ENCODE peak calls at places on chromosomes 13 and 19, in nine cellular contexts. One of them, this sample, is unnamed.

GRCh38 chr19:8196271-8196908 is 12.8 kb upstream of the CERS4 start:
- DNase-seq in CD4-positive, alpha-beta T cell: no peak
- DNase-seq in upper lobe of right lung: no peak
- DNase-seq in stimulated activated CD4-positive, alpha-beta T cell treated with anti-CD3 and anti-CD28 coated beads, Interleukin-12 subunit alpha, Interleukin-12 subunit beta, amount 100 ng/mL, for 4 hours: no peak
- DNase-seq in esophagus squamous epithelium: no peak
- DNase-seq in EL: no peak
- DNase-seq in NCI-H2081: no peak
- DNase-seq in brain microvascular endothelial cell: no peak
- DNase-seq in GM23248: no peak
- DNase-seq in this sample: no peak

GRCh38 chr13:74705438-74705837 is 571.2 kb upstream of the KLF12 start:
- DNase-seq in CD4-positive, alpha-beta T cell: no peak
- DNase-seq in upper lobe of right lung: no peak
- DNase-seq in stimulated activated CD4-positive, alpha-beta T cell treated with anti-CD3 and anti-CD28 coated beads, Interleukin-12 subunit alpha, Interleukin-12 subunit beta, amount 100 ng/mL, for 4 hours: no peak
- DNase-seq in esophagus squamous epithelium: no peak
- DNase-seq in EL: no peak
- DNase-seq in NCI-H2081: no peak
- DNase-seq in brain microvascular endothelial cell: no peak
- DNase-seq in GM23248: no peak
- DNase-seq in this sample: no peak

GRCh38 chr19:45952691-45953505 is 20.8 kb downstream of the NOVA2 start:
- DNase-seq in CD4-positive, alpha-beta T cell: peak
- DNase-seq in upper lobe of right lung: no peak
- DNase-seq in stimulated activated CD4-positive, alpha-beta T cell treated with anti-CD3 and anti-CD28 coated beads, Interleukin-12 subunit alpha, Interleukin-12 subunit beta, amount 100 ng/mL, for 4 hours: peak
- DNase-seq in esophagus squamous epithelium: no peak
- DNase-seq in EL: peak
- DNase-seq in NCI-H2081: peak
- DNase-seq in brain microvascular endothelial cell: peak
- DNase-seq in GM23248: peak
- DNase-seq in this sample: peak

GRCh38 chr13:90615236-90615635 is 732.3 kb upstream of the MIR17HG start:
- DNase-seq in CD4-positive, alpha-beta T cell: no peak
- DNase-seq in upper lobe of right lung: no peak
- DNase-seq in stimulated activated CD4-positive, alpha-beta T cell treated with anti-CD3 and anti-CD28 coated beads, Interleukin-12 subunit alpha, Interleukin-12 subunit beta, amount 100 ng/mL, for 4 hours: no peak
- DNase-seq in esophagus squamous epithelium: no peak
- DNase-seq in EL: no peak
- DNase-seq in NCI-H2081: no peak
- DNase-seq in brain microvascular endothelial cell: no peak
- DNase-seq in GM23248: no peak
- DNase-seq in this sample: no peak

GRCh38 chr13:40342901-40343300 is 323.5 kb downstream of the FOXO1 start:
- DNase-seq in CD4-positive, alpha-beta T cell: no peak
- DNase-seq in upper lobe of right lung: no peak
- DNase-seq in stimulated activated CD4-positive, alpha-beta T cell treated with anti-CD3 and anti-CD28 coated beads, Interleukin-12 subunit alpha, Interleukin-12 subunit beta, amount 100 ng/mL, for 4 hours: no peak
- DNase-seq in esophagus squamous epithelium: no peak
- DNase-seq in EL: no peak
- DNase-seq in NCI-H2081: no peak
- DNase-seq in brain microvascular endothelial cell: no peak
- DNase-seq in GM23248: no peak
- DNase-seq in this sample: no peak

GRCh38 chr19:35901854-35902661 is at the start of gene HCST:
- DNase-seq in CD4-positive, alpha-beta T cell: peak
- DNase-seq in upper lobe of right lung: no peak
- DNase-seq in stimulated activated CD4-positive, alpha-beta T cell treated with anti-CD3 and anti-CD28 coated beads, Interleukin-12 subunit alpha, Interleukin-12 subunit beta, amount 100 ng/mL, for 4 hours: no peak
- DNase-seq in esophagus squamous epithelium: no peak
- DNase-seq in EL: peak
- DNase-seq in NCI-H2081: no peak
- DNase-seq in brain microvascular endothelial cell: no peak
- DNase-seq in GM23248: peak
- DNase-seq in this sample: no peak

GRCh38 chr19:14139944-14140343 is 3.6 kb upstream of the ASF1B start:
- DNase-seq in CD4-positive, alpha-beta T cell: no peak
- DNase-seq in upper lobe of right lung: no peak
- DNase-seq in stimulated activated CD4-positive, alpha-beta T cell treated with anti-CD3 and anti-CD28 coated beads, Interleukin-12 subunit alpha, Interleukin-12 subunit beta, amount 100 ng/mL, for 4 hours: no peak
- DNase-seq in esophagus squamous epithelium: no peak
- DNase-seq in EL: peak
- DNase-seq in NCI-H2081: no peak
- DNase-seq in brain microvascular endothelial cell: no peak
- DNase-seq in GM23248: no peak
- DNase-seq in this sample: no peak

GRCh38 chr19:41531438-41532311 is 44.3 kb upstream of the CEACAM21 start:
- DNase-seq in CD4-positive, alpha-beta T cell: peak
- DNase-seq in upper lobe of right lung: peak
- DNase-seq in stimulated activated CD4-positive, alpha-beta T cell treated with anti-CD3 and anti-CD28 coated beads, Interleukin-12 subunit alpha, Interleukin-12 subunit beta, amount 100 ng/mL, for 4 hours: peak
- DNase-seq in esophagus squamous epithelium: peak
- DNase-seq in EL: peak
- DNase-seq in NCI-H2081: no peak
- DNase-seq in brain microvascular endothelial cell: peak
- DNase-seq in GM23248: peak
- DNase-seq in this sample: peak

GRCh38 chr19:45716314-45717130 is 14.2 kb downstream of the FBXO46 start:
- DNase-seq in CD4-positive, alpha-beta T cell: no peak
- DNase-seq in upper lobe of right lung: no peak
- DNase-seq in stimulated activated CD4-positive, alpha-beta T cell treated with anti-CD3 and anti-CD28 coated beads, Interleukin-12 subunit alpha, Interleukin-12 subunit beta, amount 100 ng/mL, for 4 hours: no peak
- DNase-seq in esophagus squamous epithelium: no peak
- DNase-seq in EL: no peak
- DNase-seq in NCI-H2081: no peak
- DNase-seq in brain microvascular endothelial cell: no peak
- DNase-seq in GM23248: peak
- DNase-seq in this sample: peak

GRCh38 chr19:48558018-48558684 is 6.2 kb downstream of the SULT2B1 start:
- DNase-seq in CD4-positive, alpha-beta T cell: no peak
- DNase-seq in upper lobe of right lung: no peak
- DNase-seq in stimulated activated CD4-positive, alpha-beta T cell treated with anti-CD3 and anti-CD28 coated beads, Interleukin-12 subunit alpha, Interleukin-12 subunit beta, amount 100 ng/mL, for 4 hours: no peak
- DNase-seq in esophagus squamous epithelium: no peak
- DNase-seq in EL: peak
- DNase-seq in NCI-H2081: no peak
- DNase-seq in brain microvascular endothelial cell: peak
- DNase-seq in GM23248: peak
- DNase-seq in this sample: peak

This sample was measured in RPMI8226.